ENCODE peak calls at places on chromosomes 2 and 18, in four cellular contexts. V is RWPE1, C is sigmoid colon, S is HCT116. B is an unnamed sample.

GRCh38 chr2:9778012-9778411 is 65.3 kb upstream of the TAF1B start:
- DNase-seq in C (no peak), S (peak), V (no peak), B (no peak)

GRCh38 chr2:126635281-126635680 is 20.7 kb upstream of the GYPC start:
- DNase-seq in C (no peak), V (no peak), S (no peak), B (no peak)

GRCh38 chr2:216235462-216235861 is 126.3 kb downstream of the XRCC5 start:
- DNase-seq in V (no peak), S (no peak), C (no peak), B (no peak)

GRCh38 chr2:148658807-148659722 is 14.5 kb downstream of the EPC2 start:
- DNase-seq in V (peak), S (no peak), C (no peak), B (peak)

GRCh38 chr18:12255626-12256026 is 1.5 kb downstream of the CIDEA start:
- DNase-seq in S (peak), C (no peak), V (peak), B (no peak)

GRCh38 chr18:48623468-48624220 is 84.8 kb downstream of the CTIF start:
- DNase-seq in C (no peak), S (no peak), V (peak), B (peak)

GRCh38 chr2:127528487-127528886 is 2.2 kb upstream of the IWS1 start:
- DNase-seq in V (no peak), C (no peak), S (no peak), B (no peak)

GRCh38 chr18:44588466-44588865 is 92.2 kb upstream of the SETBP1 start:
- DNase-seq in S (no peak), C (no peak), V (no peak), B (no peak)

GRCh38 chr2:10059552-10060335 is 16.4 kb downstream of the KLF11 start:
- DNase-seq in S (no peak), C (no peak), V (no peak), B (no peak)

GRCh38 chr2:207073791-207074678 is 91.7 kb downstream of the KLF7 start:
- DNase-seq in C (no peak), V (no peak), S (no peak), B (no peak)

GRCh38 chr2:135875491-135876065 is 665 bp downstream of the MCM6 start:
- DNase-seq in S (no peak), C (peak), V (peak), B (peak)

GRCh38 chr2:177056540-177056939 is 156.1 kb upstream of the HNRNPA3 start:
- DNase-seq in S (peak), V (no peak), C (peak), B (no peak)

GRCh38 chr2:45872211-45872610 is 220.7 kb downstream of the PRKCE start:
- DNase-seq in S (no peak), V (no peak), C (no peak), B (peak)

GRCh38 chr2:88448248-88448647 is 4.2 kb downstream of the FOXI3 start:
- DNase-seq in C (no peak), S (no peak), V (no peak), B (no peak)

GRCh38 chr18:79503406-79503805 is 107.7 kb downstream of the NFATC1 start:
- DNase-seq in C (no peak), V (no peak), S (no peak), B (no peak)

GRCh38 chr2:190468814-190469569 is 60.8 kb downstream of the MFSD6 start:
- DNase-seq in C (peak), V (peak), S (peak), B (peak)

GRCh38 chr18:34718610-34719009 is 8.5 kb downstream of the DTNA start:
- DNase-seq in S (no peak), C (no peak), V (no peak), B (no peak)

GRCh38 chr2:26764078-26764887 is at the start of gene SLC35F6:
- DNase-seq in C (peak), V (peak), S (no peak), B (peak)

GRCh38 chr18:54616220-54616848 is 25.3 kb downstream of the DYNAP start:
- DNase-seq in S (no peak), V (no peak), C (no peak), B (no peak)

GRCh38 chr18:54626779-54627178 is 35.7 kb downstream of the DYNAP start:
- DNase-seq in V (no peak), C (no peak), S (no peak), B (no peak)

GRCh38 chr18:54622084-54622483 is 31.0 kb downstream of the DYNAP start:
- DNase-seq in S (no peak), V (no peak), C (no peak), B (no peak)
- TF ChIP-seq CTCF in S (peak), V (no peak), C (no peak), B (peak)

DNA sequence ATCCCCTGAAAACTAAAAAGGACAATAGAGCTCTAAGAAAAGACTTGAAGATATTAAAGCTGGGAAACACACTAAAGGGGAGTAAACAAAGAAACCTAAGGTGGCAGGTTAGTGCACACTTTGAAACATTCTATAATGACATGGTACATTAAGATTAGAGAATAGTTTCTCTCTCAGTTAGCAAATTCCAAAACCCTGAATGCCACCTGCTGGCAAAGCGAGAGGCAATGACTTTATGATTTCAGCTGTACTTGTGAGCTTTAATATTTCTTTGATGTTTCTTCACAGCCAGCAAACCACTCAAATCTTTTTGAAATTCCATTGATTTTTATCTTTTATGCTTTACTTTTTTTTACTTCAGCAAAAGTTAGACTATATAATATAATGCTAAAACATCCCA is 86.3 kb downstream of the LRP2 start:
- DNase-seq in V (no peak), C (no peak), S (peak), B (no peak)
- TF ChIP-seq CTCF in V (no peak), C (no peak), S (peak), B (no peak)

DNA sequence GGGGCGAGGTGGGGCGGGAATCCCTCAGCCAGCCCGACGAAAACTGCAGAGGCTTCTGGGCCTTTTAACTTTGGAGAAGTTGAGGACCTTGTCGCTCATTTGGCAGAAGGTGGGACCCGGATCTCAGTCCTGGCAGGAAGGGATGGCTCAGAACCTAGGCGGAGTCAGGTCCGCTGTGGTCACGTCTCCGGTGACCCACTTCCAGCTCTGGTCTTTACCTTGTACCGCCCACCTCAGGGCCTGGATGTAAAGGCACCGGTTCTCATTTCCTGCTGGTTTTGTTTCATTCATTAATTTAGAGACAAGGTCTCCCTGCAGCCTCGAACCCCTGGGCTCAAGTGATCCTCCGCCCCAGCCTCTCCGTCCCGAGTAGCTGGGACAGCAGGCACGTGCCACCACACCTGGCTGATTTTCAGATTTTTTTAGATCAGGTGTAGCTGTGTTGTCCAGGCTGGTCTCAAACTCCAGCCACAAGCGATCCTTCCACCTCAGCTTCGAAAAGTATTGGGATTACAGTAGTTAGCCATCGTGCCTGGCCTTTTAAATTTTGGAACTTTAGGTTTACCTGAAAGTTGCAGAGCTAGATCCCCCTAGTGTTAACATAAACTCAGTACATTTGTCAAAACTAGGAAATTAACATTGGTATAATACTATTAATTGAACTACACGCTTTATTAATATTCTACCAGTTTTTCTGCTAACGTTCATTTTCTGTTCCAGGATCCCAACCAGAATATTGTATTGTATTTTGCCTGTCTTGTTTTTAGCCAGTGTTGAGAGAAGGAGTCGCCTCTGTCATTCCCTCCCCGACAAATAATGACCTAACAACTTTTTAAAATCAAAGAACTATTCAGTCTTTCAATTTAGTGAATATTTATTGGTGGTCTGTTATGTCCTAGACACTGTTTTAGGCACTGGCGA is 867 bp downstream of the POLI start:
- DNase-seq in S (peak), V (no peak), C (peak), B (peak)
- TF ChIP-seq CTCF in S (peak), V (peak), C (no peak), B (peak)

GRCh38 chr2:137677466-137677865 is 286.8 kb upstream of the HNMT start:
- DNase-seq in V (no peak), C (no peak), S (no peak), B (no peak)
- TF ChIP-seq CTCF in V (peak), C (no peak), S (peak), B (peak)

GRCh38 chr2:96928277-96928781 is 58.1 kb downstream of the FAM178B start:
- DNase-seq in V (no peak), S (no peak), C (peak), B (no peak)

GRCh38 chr2:96926236-96926635 is 56.4 kb upstream of the SEMA4C start:
- DNase-seq in V (no peak), S (no peak), C (no peak), B (no peak)

GRCh38 chr2:96929245-96929925 is 57.0 kb downstream of the FAM178B start:
- DNase-seq in C (no peak), S (no peak), V (no peak), B (no peak)

GRCh38 chr2:96926791-96927190 is 56.9 kb upstream of the SEMA4C start:
- DNase-seq in V (no peak), C (peak), S (no peak), B (no peak)

DNA sequence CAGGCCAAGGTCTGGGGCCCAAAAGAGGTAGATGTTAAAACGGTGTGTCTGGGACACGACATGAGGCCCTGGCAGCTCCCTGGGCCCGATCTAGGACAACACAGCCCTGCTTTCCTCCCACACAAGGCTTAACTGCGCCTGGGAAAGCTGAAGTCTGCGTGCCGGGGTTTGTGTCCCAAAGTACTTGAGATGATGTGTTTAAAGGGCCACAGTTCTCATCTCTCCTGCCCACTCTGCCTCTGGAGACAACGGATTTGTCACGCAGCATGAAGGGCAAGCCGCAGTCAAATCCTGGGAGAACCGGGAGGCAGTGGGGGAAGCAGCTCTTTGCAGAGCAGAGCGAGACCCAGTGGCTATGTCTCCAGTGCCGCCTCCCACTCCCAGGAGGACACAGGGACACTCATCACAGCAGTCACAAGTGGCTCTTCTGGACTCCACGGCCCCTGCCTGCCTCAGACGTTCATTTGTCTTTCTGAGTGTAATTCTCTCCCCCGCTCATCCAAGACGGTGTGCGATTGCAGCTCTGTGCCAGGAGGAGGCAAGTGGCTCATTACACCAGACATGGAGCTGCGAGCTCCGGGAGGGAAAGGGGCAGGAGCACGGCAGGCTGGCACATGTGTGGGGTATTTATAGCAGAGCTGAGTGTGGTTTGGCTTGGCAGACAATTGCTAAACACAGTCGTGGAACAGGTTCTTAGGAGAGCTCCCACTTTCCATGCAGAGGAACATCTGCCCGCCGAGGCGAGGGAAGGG is 57.7 kb upstream of the SEMA4C start:
- DNase-seq in C (peak), V (peak), S (no peak), B (peak)
- TF ChIP-seq CTCF in C (peak), V (peak), S (no peak), B (peak)

GRCh38 chr2:225017098-225017685 is 25.1 kb downstream of the DOCK10 start:
- DNase-seq in V (no peak), S (no peak), C (no peak), B (no peak)
- TF ChIP-seq CTCF in V (no peak), S (no peak), C (no peak), B (peak)

GRCh38 chr2:19848952-19849351 is 52.8 kb downstream of the TTC32 start:
- DNase-seq in S (no peak), C (no peak), V (no peak), B (no peak)

GRCh38 chr2:19850056-19850455 is 51.7 kb downstream of the TTC32 start:
- DNase-seq in C (no peak), S (no peak), V (peak), B (no peak)

GRCh38 chr2:19850526-19851050 is 51.2 kb downstream of the TTC32 start:
- DNase-seq in C (no peak), V (no peak), S (no peak), B (no peak)

GRCh38 chr2:19848029-19848750 is 53.6 kb downstream of the TTC32 start:
- DNase-seq in C (no peak), V (no peak), S (no peak), B (no peak)

GRCh38 chr2:19851116-19851515 is 50.7 kb downstream of the TTC32 start:
- DNase-seq in S (no peak), C (no peak), V (peak), B (no peak)
- TF ChIP-seq CTCF in S (peak), C (no peak), V (no peak), B (peak)

GRCh38 chr2:29206941-29207340 is 91.7 kb downstream of the CLIP4 start:
- DNase-seq in C (no peak), V (no peak), S (no peak), B (no peak)
- TF ChIP-seq CTCF in C (no peak), V (no peak), S (peak), B (no peak)

B was measured in HFFc6.